ENCODE peak calls at places on chromosomes 13 and 19, in nine cellular contexts. One of them, this sample, is unnamed.

GRCh38 chr19:55693336-55693974 is 18.4 kb downstream of the EPN1 start:
- DNase-seq in progenitor cell of endocrine pancreas: no peak
- DNase-seq in PC-3: no peak
- DNase-seq in choroid plexus epithelial cell: no peak
- DNase-seq in omental fat pad: no peak
- DNase-seq in GM23338: no peak
- DNase-seq in heart right ventricle: no peak
- DNase-seq in thoracic aorta: no peak
- DNase-seq in body of pancreas: no peak
- DNase-seq in this sample: no peak

GRCh38 chr19:12126707-12127106 is 13.4 kb downstream of the ZNF20 start:
- DNase-seq in progenitor cell of endocrine pancreas: no peak
- DNase-seq in PC-3: no peak
- DNase-seq in choroid plexus epithelial cell: peak
- DNase-seq in omental fat pad: no peak
- DNase-seq in GM23338: peak
- DNase-seq in heart right ventricle: no peak
- DNase-seq in thoracic aorta: no peak
- DNase-seq in body of pancreas: peak
- DNase-seq in this sample: peak

GRCh38 chr19:40603071-40603718 is 2.0 kb downstream of the LTBP4 start:
- DNase-seq in progenitor cell of endocrine pancreas: no peak
- DNase-seq in PC-3: peak
- DNase-seq in choroid plexus epithelial cell: peak
- DNase-seq in omental fat pad: no peak
- DNase-seq in GM23338: peak
- DNase-seq in heart right ventricle: no peak
- DNase-seq in thoracic aorta: no peak
- DNase-seq in body of pancreas: no peak
- DNase-seq in this sample: no peak

GRCh38 chr19:7450243-7451223 is 38.3 kb downstream of the PEX11G start:
- DNase-seq in progenitor cell of endocrine pancreas: no peak
- DNase-seq in PC-3: peak
- DNase-seq in choroid plexus epithelial cell: peak
- DNase-seq in omental fat pad: no peak
- DNase-seq in GM23338: no peak
- DNase-seq in heart right ventricle: no peak
- DNase-seq in thoracic aorta: no peak
- DNase-seq in body of pancreas: no peak
- DNase-seq in this sample: peak

GRCh38 chr19:310781-311496 is 19.7 kb upstream of the PLPP2 start:
- DNase-seq in progenitor cell of endocrine pancreas: no peak
- DNase-seq in PC-3: no peak
- DNase-seq in choroid plexus epithelial cell: no peak
- DNase-seq in omental fat pad: no peak
- DNase-seq in GM23338: no peak
- DNase-seq in heart right ventricle: no peak
- DNase-seq in thoracic aorta: no peak
- DNase-seq in body of pancreas: no peak
- DNase-seq in this sample: no peak

GRCh38 chr13:41613984-41614581 is 156.7 kb downstream of the RGCC start:
- DNase-seq in progenitor cell of endocrine pancreas: no peak
- DNase-seq in PC-3: peak
- DNase-seq in choroid plexus epithelial cell: peak
- DNase-seq in omental fat pad: no peak
- DNase-seq in GM23338: no peak
- DNase-seq in heart right ventricle: peak
- DNase-seq in thoracic aorta: no peak
- DNase-seq in body of pancreas: peak
- DNase-seq in this sample: peak

GRCh38 chr13:40666905-40667621 is 622 bp upstream of the FOXO1 start:
- DNase-seq in progenitor cell of endocrine pancreas: peak
- DNase-seq in PC-3: peak
- DNase-seq in choroid plexus epithelial cell: no peak
- DNase-seq in omental fat pad: no peak
- DNase-seq in GM23338: peak
- DNase-seq in heart right ventricle: peak
- DNase-seq in thoracic aorta: no peak
- DNase-seq in body of pancreas: peak
- DNase-seq in this sample: peak

GRCh38 chr13:74206061-74206561 is 71.9 kb upstream of the KLF12 start:
- DNase-seq in progenitor cell of endocrine pancreas: no peak
- DNase-seq in PC-3: peak
- DNase-seq in choroid plexus epithelial cell: peak
- DNase-seq in omental fat pad: no peak
- DNase-seq in GM23338: peak
- DNase-seq in heart right ventricle: no peak
- DNase-seq in thoracic aorta: no peak
- DNase-seq in body of pancreas: no peak
- DNase-seq in this sample: no peak

GRCh38 chr13:88434953-88435352 is 763.8 kb downstream of the SLITRK5 start:
- DNase-seq in progenitor cell of endocrine pancreas: no peak
- DNase-seq in PC-3: no peak
- DNase-seq in choroid plexus epithelial cell: no peak
- DNase-seq in omental fat pad: no peak
- DNase-seq in GM23338: no peak
- DNase-seq in heart right ventricle: no peak
- DNase-seq in thoracic aorta: no peak
- DNase-seq in body of pancreas: no peak
- DNase-seq in this sample: no peak

GRCh38 chr13:74575729-74576125 is 441.5 kb upstream of the KLF12 start:
- DNase-seq in progenitor cell of endocrine pancreas: peak
- DNase-seq in PC-3: peak
- DNase-seq in choroid plexus epithelial cell: peak
- DNase-seq in omental fat pad: peak
- DNase-seq in GM23338: peak
- DNase-seq in heart right ventricle: peak
- DNase-seq in thoracic aorta: peak
- DNase-seq in body of pancreas: peak
- DNase-seq in this sample: peak

GRCh38 chr13:23541221-23541620 is 29.0 kb upstream of the TNFRSF19 start:
- DNase-seq in progenitor cell of endocrine pancreas: no peak
- DNase-seq in PC-3: peak
- DNase-seq in choroid plexus epithelial cell: peak
- DNase-seq in omental fat pad: no peak
- DNase-seq in GM23338: no peak
- DNase-seq in heart right ventricle: no peak
- DNase-seq in thoracic aorta: no peak
- DNase-seq in body of pancreas: no peak
- DNase-seq in this sample: no peak

GRCh38 chr13:97125810-97126738 is 96.1 kb upstream of the MBNL2 start:
- DNase-seq in progenitor cell of endocrine pancreas: no peak
- DNase-seq in PC-3: peak
- DNase-seq in choroid plexus epithelial cell: peak
- DNase-seq in omental fat pad: no peak
- DNase-seq in GM23338: no peak
- DNase-seq in heart right ventricle: no peak
- DNase-seq in thoracic aorta: no peak
- DNase-seq in body of pancreas: no peak
- DNase-seq in this sample: peak

GRCh38 chr19:34436716-34437115 is 8.5 kb downstream of the UBA2 start:
- DNase-seq in progenitor cell of endocrine pancreas: no peak
- DNase-seq in PC-3: no peak
- DNase-seq in choroid plexus epithelial cell: peak
- DNase-seq in omental fat pad: no peak
- DNase-seq in GM23338: no peak
- DNase-seq in heart right ventricle: no peak
- DNase-seq in thoracic aorta: no peak
- DNase-seq in body of pancreas: no peak
- DNase-seq in this sample: no peak

GRCh38 chr13:40394304-40394983 is 272.0 kb downstream of the FOXO1 start:
- DNase-seq in progenitor cell of endocrine pancreas: no peak
- DNase-seq in PC-3: peak
- DNase-seq in choroid plexus epithelial cell: no peak
- DNase-seq in omental fat pad: no peak
- DNase-seq in GM23338: no peak
- DNase-seq in heart right ventricle: no peak
- DNase-seq in thoracic aorta: no peak
- DNase-seq in body of pancreas: no peak
- DNase-seq in this sample: no peak

GRCh38 chr19:1333789-1334188 is 48.1 kb downstream of the EFNA2 start:
- DNase-seq in progenitor cell of endocrine pancreas: no peak
- DNase-seq in PC-3: no peak
- DNase-seq in choroid plexus epithelial cell: no peak
- DNase-seq in omental fat pad: no peak
- DNase-seq in GM23338: no peak
- DNase-seq in heart right ventricle: no peak
- DNase-seq in thoracic aorta: no peak
- DNase-seq in body of pancreas: no peak
- DNase-seq in this sample: no peak

GRCh38 chr13:113545455-113545930 is 39.1 kb upstream of the TFDP1 start:
- DNase-seq in progenitor cell of endocrine pancreas: no peak
- DNase-seq in PC-3: no peak
- DNase-seq in choroid plexus epithelial cell: peak
- DNase-seq in omental fat pad: no peak
- DNase-seq in GM23338: no peak
- DNase-seq in heart right ventricle: no peak
- DNase-seq in thoracic aorta: no peak
- DNase-seq in body of pancreas: no peak
- DNase-seq in this sample: no peak

GRCh38 chr13:26022538-26023292 is 29.1 kb downstream of the SHISA2 start:
- DNase-seq in progenitor cell of endocrine pancreas: no peak
- DNase-seq in PC-3: peak
- DNase-seq in choroid plexus epithelial cell: peak
- DNase-seq in omental fat pad: no peak
- DNase-seq in GM23338: no peak
- DNase-seq in heart right ventricle: peak
- DNase-seq in thoracic aorta: peak
- DNase-seq in body of pancreas: peak
- DNase-seq in this sample: peak

DNA sequence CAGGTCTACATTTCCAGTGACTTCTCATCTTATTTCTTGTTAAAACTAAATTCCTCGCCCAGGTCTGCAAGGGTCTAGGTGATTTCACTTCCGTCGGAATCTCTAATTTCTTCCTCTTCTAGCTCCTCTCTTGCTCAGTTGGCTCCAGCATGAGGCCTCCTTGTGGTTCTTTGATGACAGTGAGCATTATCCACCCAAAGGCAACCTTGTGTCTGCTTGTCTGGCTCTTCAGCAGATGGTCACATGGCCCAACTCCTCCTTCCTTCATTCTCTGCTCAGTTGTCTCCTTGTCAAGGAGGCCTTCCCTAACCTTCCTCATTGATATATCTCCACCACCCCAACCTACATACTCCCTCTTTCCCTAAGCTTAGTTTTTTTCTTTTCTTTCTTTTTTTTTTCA is 1391.4 kb downstream of the EFNB2 start:
- DNase-seq in progenitor cell of endocrine pancreas: no peak
- DNase-seq in PC-3: no peak
- DNase-seq in choroid plexus epithelial cell: peak
- DNase-seq in omental fat pad: no peak
- DNase-seq in GM23338: peak
- DNase-seq in heart right ventricle: no peak
- DNase-seq in thoracic aorta: no peak
- DNase-seq in body of pancreas: no peak
- DNase-seq in this sample: no peak
- TF ChIP-seq CTCF in progenitor cell of endocrine pancreas: no peak
- TF ChIP-seq CTCF in PC-3: no peak
- TF ChIP-seq CTCF in choroid plexus epithelial cell: no peak
- TF ChIP-seq CTCF in omental fat pad: no peak
- TF ChIP-seq CTCF in GM23338: peak
- TF ChIP-seq CTCF in heart right ventricle: no peak
- TF ChIP-seq CTCF in thoracic aorta: no peak
- TF ChIP-seq CTCF in body of pancreas: no peak
- TF ChIP-seq CTCF in this sample: no peak

GRCh38 chr19:31538879-31539278 is 189.6 kb upstream of the TSHZ3 start:
- DNase-seq in progenitor cell of endocrine pancreas: no peak
- DNase-seq in PC-3: no peak
- DNase-seq in choroid plexus epithelial cell: no peak
- DNase-seq in omental fat pad: no peak
- DNase-seq in GM23338: no peak
- DNase-seq in heart right ventricle: no peak
- DNase-seq in thoracic aorta: no peak
- DNase-seq in body of pancreas: no peak
- DNase-seq in this sample: no peak
- TF ChIP-seq CTCF in progenitor cell of endocrine pancreas: no peak
- TF ChIP-seq CTCF in PC-3: no peak
- TF ChIP-seq CTCF in choroid plexus epithelial cell: no peak
- TF ChIP-seq CTCF in omental fat pad: no peak
- TF ChIP-seq CTCF in GM23338: no peak
- TF ChIP-seq CTCF in heart right ventricle: no peak
- TF ChIP-seq CTCF in thoracic aorta: no peak
- TF ChIP-seq CTCF in body of pancreas: no peak
- TF ChIP-seq CTCF in this sample: no peak

DNA sequence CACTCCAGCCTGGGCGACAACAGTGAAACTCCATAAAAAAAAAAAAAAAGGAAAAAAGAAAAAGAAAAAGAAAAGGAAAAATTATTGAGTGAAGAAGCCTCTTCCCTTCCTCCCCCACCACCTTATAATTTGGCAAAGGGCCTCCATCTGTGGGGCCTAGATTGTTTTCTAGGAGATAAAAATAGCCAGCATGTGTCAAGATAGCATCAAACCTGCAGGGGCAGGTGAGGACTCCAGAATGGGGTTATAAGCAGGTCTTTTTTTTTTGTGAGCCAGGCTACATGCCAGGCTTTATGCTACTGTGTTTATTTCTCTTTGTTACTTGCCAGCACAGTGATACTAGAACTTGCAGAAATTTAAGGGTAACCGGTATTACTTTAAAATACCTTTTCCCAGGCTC is 11.7 kb upstream of the TRIM13 start:
- DNase-seq in progenitor cell of endocrine pancreas: no peak
- DNase-seq in PC-3: no peak
- DNase-seq in choroid plexus epithelial cell: no peak
- DNase-seq in omental fat pad: no peak
- DNase-seq in GM23338: no peak
- DNase-seq in heart right ventricle: no peak
- DNase-seq in thoracic aorta: no peak
- DNase-seq in body of pancreas: no peak
- DNase-seq in this sample: no peak
- TF ChIP-seq CTCF in progenitor cell of endocrine pancreas: no peak
- TF ChIP-seq CTCF in PC-3: no peak
- TF ChIP-seq CTCF in choroid plexus epithelial cell: no peak
- TF ChIP-seq CTCF in omental fat pad: no peak
- TF ChIP-seq CTCF in GM23338: no peak
- TF ChIP-seq CTCF in heart right ventricle: no peak
- TF ChIP-seq CTCF in thoracic aorta: no peak
- TF ChIP-seq CTCF in body of pancreas: no peak
- TF ChIP-seq CTCF in this sample: no peak

GRCh38 chr13:69566104-69566716 is 541.4 kb upstream of the ATXN8OS start:
- DNase-seq in progenitor cell of endocrine pancreas: no peak
- DNase-seq in PC-3: no peak
- DNase-seq in choroid plexus epithelial cell: no peak
- DNase-seq in omental fat pad: no peak
- DNase-seq in GM23338: no peak
- DNase-seq in heart right ventricle: no peak
- DNase-seq in thoracic aorta: no peak
- DNase-seq in body of pancreas: no peak
- DNase-seq in this sample: no peak

GRCh38 chr13:69567514-69567913 is 540.1 kb upstream of the ATXN8OS start:
- DNase-seq in progenitor cell of endocrine pancreas: no peak
- DNase-seq in PC-3: no peak
- DNase-seq in choroid plexus epithelial cell: no peak
- DNase-seq in omental fat pad: no peak
- DNase-seq in GM23338: no peak
- DNase-seq in heart right ventricle: no peak
- DNase-seq in thoracic aorta: no peak
- DNase-seq in body of pancreas: no peak
- DNase-seq in this sample: no peak

DNA sequence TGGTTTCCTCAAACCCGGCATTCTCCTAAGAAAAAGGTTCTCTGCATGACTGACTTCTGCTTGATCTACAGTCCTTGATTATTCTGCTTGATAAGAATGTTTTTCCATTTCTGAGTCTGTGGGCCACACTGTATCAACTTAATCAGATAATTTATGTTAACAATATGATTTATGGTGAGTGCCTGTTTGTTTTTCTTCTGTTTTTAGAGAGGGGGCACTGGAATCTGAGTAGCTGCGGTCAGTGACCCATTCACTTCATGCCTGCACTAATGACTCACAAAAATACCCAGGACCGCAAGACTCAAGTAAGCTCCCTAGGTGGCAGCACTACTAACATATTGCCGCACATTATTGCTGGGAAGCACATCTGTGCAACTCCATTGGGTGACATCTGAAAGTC is 542.3 kb upstream of the ATXN8OS start:
- DNase-seq in progenitor cell of endocrine pancreas: no peak
- DNase-seq in PC-3: peak
- DNase-seq in choroid plexus epithelial cell: peak
- DNase-seq in omental fat pad: no peak
- DNase-seq in GM23338: peak
- DNase-seq in heart right ventricle: no peak
- DNase-seq in thoracic aorta: no peak
- DNase-seq in body of pancreas: no peak
- DNase-seq in this sample: peak
- TF ChIP-seq CTCF in progenitor cell of endocrine pancreas: peak
- TF ChIP-seq CTCF in PC-3: peak
- TF ChIP-seq CTCF in choroid plexus epithelial cell: peak
- TF ChIP-seq CTCF in omental fat pad: no peak
- TF ChIP-seq CTCF in GM23338: peak
- TF ChIP-seq CTCF in heart right ventricle: no peak
- TF ChIP-seq CTCF in thoracic aorta: no peak
- TF ChIP-seq CTCF in body of pancreas: no peak
- TF ChIP-seq CTCF in this sample: peak

This sample was measured in MCF 10A.